ENCODE peak calls at places on chromosomes 6 and 20, in seven cellular contexts. One of them, this sample, is unnamed.

GRCh38 chr6:93104195-93104817 is 315.1 kb downstream of the EPHA7 start:
- DNase-seq in K562: no peak
- DNase-seq in Peyer's patch: no peak
- DNase-seq in uterus: no peak
- DNase-seq in ovary: no peak
- DNase-seq in prostate gland: no peak
- DNase-seq in breast epithelium: no peak
- DNase-seq in this sample: no peak

GRCh38 chr6:137968901-137969300 is 101.8 kb downstream of the TNFAIP3 start:
- DNase-seq in K562: peak
- DNase-seq in Peyer's patch: no peak
- DNase-seq in uterus: no peak
- DNase-seq in ovary: no peak
- DNase-seq in prostate gland: no peak
- DNase-seq in breast epithelium: no peak
- DNase-seq in this sample: no peak

GRCh38 chr6:31749301-31750036 is 9.7 kb downstream of the MSH5 start:
- DNase-seq in K562: no peak
- DNase-seq in Peyer's patch: no peak
- DNase-seq in uterus: no peak
- DNase-seq in ovary: no peak
- DNase-seq in prostate gland: no peak
- DNase-seq in breast epithelium: no peak
- DNase-seq in this sample: no peak

GRCh38 chr20:64129146-64129782 is 21.9 kb upstream of the NPBWR2 start:
- DNase-seq in K562: no peak
- DNase-seq in Peyer's patch: peak
- DNase-seq in uterus: no peak
- DNase-seq in ovary: no peak
- DNase-seq in prostate gland: no peak
- DNase-seq in breast epithelium: no peak
- DNase-seq in this sample: no peak

GRCh38 chr6:4948781-4949450 is 54.9 kb downstream of the RPP40 start:
- DNase-seq in K562: no peak
- DNase-seq in Peyer's patch: no peak
- DNase-seq in uterus: no peak
- DNase-seq in ovary: no peak
- DNase-seq in prostate gland: no peak
- DNase-seq in breast epithelium: no peak
- DNase-seq in this sample: no peak

GRCh38 chr6:134105903-134106302 is 53.5 kb upstream of the SLC2A12 start:
- DNase-seq in K562: no peak
- DNase-seq in Peyer's patch: no peak
- DNase-seq in uterus: no peak
- DNase-seq in ovary: no peak
- DNase-seq in prostate gland: no peak
- DNase-seq in breast epithelium: no peak
- DNase-seq in this sample: no peak

GRCh38 chr6:30974488-30975252 is 8.8 kb upstream of the MUC21 start:
- DNase-seq in K562: no peak
- DNase-seq in Peyer's patch: no peak
- DNase-seq in uterus: no peak
- DNase-seq in ovary: no peak
- DNase-seq in prostate gland: no peak
- DNase-seq in breast epithelium: no peak
- DNase-seq in this sample: no peak

GRCh38 chr6:113636357-113636824 is 220.8 kb upstream of the MARCKS start:
- DNase-seq in K562: no peak
- DNase-seq in Peyer's patch: no peak
- DNase-seq in uterus: no peak
- DNase-seq in ovary: no peak
- DNase-seq in prostate gland: no peak
- DNase-seq in breast epithelium: no peak
- DNase-seq in this sample: no peak

GRCh38 chr20:58903636-58904035 is 51.1 kb downstream of the GNAS start:
- DNase-seq in K562: no peak
- DNase-seq in Peyer's patch: no peak
- DNase-seq in uterus: no peak
- DNase-seq in ovary: no peak
- DNase-seq in prostate gland: no peak
- DNase-seq in breast epithelium: no peak
- DNase-seq in this sample: no peak

GRCh38 chr20:17727351-17727750 is 27.6 kb downstream of the BANF2 start:
- DNase-seq in K562: no peak
- DNase-seq in Peyer's patch: no peak
- DNase-seq in uterus: no peak
- DNase-seq in ovary: no peak
- DNase-seq in prostate gland: no peak
- DNase-seq in breast epithelium: no peak
- DNase-seq in this sample: no peak

GRCh38 chr6:131924881-131925474 is 26.2 kb downstream of the CCN2 start:
- DNase-seq in K562: no peak
- DNase-seq in Peyer's patch: no peak
- DNase-seq in uterus: no peak
- DNase-seq in ovary: no peak
- DNase-seq in prostate gland: no peak
- DNase-seq in breast epithelium: no peak
- DNase-seq in this sample: no peak

GRCh38 chr20:47508228-47508752 is 6.6 kb downstream of the NCOA3 start:
- DNase-seq in K562: no peak
- DNase-seq in Peyer's patch: no peak
- DNase-seq in uterus: no peak
- DNase-seq in ovary: no peak
- DNase-seq in prostate gland: no peak
- DNase-seq in breast epithelium: no peak
- DNase-seq in this sample: no peak

GRCh38 chr6:140809694-140810101 is 1323.0 kb upstream of the GJE1 start:
- DNase-seq in K562: no peak
- DNase-seq in Peyer's patch: no peak
- DNase-seq in uterus: no peak
- DNase-seq in ovary: no peak
- DNase-seq in prostate gland: no peak
- DNase-seq in breast epithelium: no peak
- DNase-seq in this sample: no peak

GRCh38 chr20:18101125-18101820 is 36.4 kb upstream of the KAT14 start:
- DNase-seq in K562: no peak
- DNase-seq in Peyer's patch: no peak
- DNase-seq in uterus: no peak
- DNase-seq in ovary: no peak
- DNase-seq in prostate gland: no peak
- DNase-seq in breast epithelium: no peak
- DNase-seq in this sample: no peak

GRCh38 chr6:70298070-70298469 is 4.8 kb downstream of the COL9A1 start:
- DNase-seq in K562: no peak
- DNase-seq in Peyer's patch: no peak
- DNase-seq in uterus: no peak
- DNase-seq in ovary: no peak
- DNase-seq in prostate gland: no peak
- DNase-seq in breast epithelium: no peak
- DNase-seq in this sample: no peak

GRCh38 chr6:37680668-37681067 is 17.0 kb downstream of the MDGA1 start:
- DNase-seq in K562: no peak
- DNase-seq in Peyer's patch: no peak
- DNase-seq in uterus: no peak
- DNase-seq in ovary: no peak
- DNase-seq in prostate gland: no peak
- DNase-seq in breast epithelium: no peak
- DNase-seq in this sample: peak

GRCh38 chr6:10401632-10402223 is 13.1 kb downstream of the TFAP2A start:
- DNase-seq in K562: no peak
- DNase-seq in Peyer's patch: no peak
- DNase-seq in uterus: no peak
- DNase-seq in ovary: no peak
- DNase-seq in prostate gland: no peak
- DNase-seq in breast epithelium: no peak
- DNase-seq in this sample: no peak
- H3K27ac ChIP-seq in K562: peak
- H3K27ac ChIP-seq in Peyer's patch: no peak
- H3K27ac ChIP-seq in uterus: no peak
- H3K27ac ChIP-seq in ovary: no peak
- H3K27ac ChIP-seq in prostate gland: no peak
- H3K27ac ChIP-seq in breast epithelium: peak
- H3K27ac ChIP-seq in this sample: no peak

DNA sequence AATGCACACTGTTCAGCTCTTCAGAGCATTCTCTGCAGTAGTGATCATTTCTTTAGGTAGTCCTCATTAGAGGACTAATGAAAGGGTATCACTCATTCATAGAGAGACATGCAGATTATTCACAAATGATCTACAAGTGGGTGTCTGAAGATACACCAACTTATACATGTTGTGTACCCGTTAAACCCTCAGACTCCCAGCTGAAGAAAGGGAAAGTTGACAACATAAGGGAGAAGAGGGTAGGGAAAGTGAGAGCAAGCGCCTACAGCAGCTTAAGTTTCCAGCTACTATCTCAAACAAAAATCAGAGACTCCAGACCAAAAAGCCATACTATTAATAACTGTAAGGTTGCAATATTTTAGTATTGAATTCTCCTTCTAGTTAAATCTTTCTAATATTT is 37.1 kb downstream of the FAXC start:
- DNase-seq in K562: no peak
- DNase-seq in Peyer's patch: no peak
- DNase-seq in uterus: no peak
- DNase-seq in ovary: no peak
- DNase-seq in prostate gland: no peak
- DNase-seq in breast epithelium: no peak
- DNase-seq in this sample: no peak
- TF ChIP-seq CTCF in K562: no peak
- TF ChIP-seq CTCF in Peyer's patch: no peak
- TF ChIP-seq CTCF in uterus: no peak
- TF ChIP-seq CTCF in ovary: no peak
- TF ChIP-seq CTCF in prostate gland: no peak
- TF ChIP-seq CTCF in breast epithelium: no peak
- TF ChIP-seq CTCF in this sample: no peak

GRCh38 chr6:158220786-158221442 is 52.8 kb downstream of the GTF2H5 start:
- DNase-seq in K562: peak
- DNase-seq in Peyer's patch: peak
- DNase-seq in uterus: peak
- DNase-seq in ovary: peak
- DNase-seq in prostate gland: peak
- DNase-seq in breast epithelium: peak
- DNase-seq in this sample: peak
- TF ChIP-seq POLR2A in K562: no peak
- TF ChIP-seq POLR2A in Peyer's patch: no peak
- TF ChIP-seq POLR2A in uterus: no peak
- TF ChIP-seq POLR2A in ovary: no peak
- TF ChIP-seq POLR2A in prostate gland: no peak
- TF ChIP-seq POLR2A in breast epithelium: no peak
- TF ChIP-seq POLR2A in this sample: no peak

DNA sequence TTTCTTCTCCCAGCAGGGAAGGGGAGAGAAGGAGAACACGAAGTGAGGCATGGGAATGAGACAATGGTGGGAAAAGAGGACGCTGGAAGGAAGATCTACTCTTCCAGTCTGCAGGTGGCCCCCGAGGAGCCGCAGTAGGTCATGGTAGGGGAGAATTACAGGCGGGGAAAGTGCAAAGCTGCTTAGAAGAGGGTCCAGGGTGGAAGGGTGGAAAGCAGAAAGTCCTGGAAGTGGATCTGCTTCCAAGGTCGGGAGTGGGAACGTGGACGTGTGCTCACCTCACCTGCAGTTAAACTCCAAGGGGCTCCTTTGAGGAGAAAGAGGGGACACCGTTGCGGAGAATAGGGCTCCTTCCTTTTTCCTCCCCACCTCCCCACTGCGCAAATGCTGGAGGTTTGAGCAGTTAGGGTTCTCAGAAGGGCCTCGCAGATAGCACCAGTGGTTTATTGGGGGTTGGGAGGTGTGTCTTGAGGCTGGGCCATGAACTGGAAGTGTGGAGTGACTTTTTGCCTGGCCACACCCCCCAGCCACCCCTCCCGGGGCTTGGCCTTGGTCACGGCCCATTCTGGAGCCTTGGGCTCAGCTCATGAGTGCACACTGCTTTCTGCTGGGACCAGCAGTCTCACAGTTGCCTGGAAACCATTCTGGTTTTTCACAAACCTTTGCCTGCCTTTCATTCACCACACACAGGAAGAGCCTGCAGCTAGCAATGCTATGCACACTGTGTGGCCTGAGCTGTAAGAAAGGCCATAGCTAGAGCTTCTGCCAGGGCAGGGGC is 100.4 kb upstream of the MLN start:
- DNase-seq in K562: peak
- DNase-seq in Peyer's patch: peak
- DNase-seq in uterus: no peak
- DNase-seq in ovary: no peak
- DNase-seq in prostate gland: no peak
- DNase-seq in breast epithelium: no peak
- DNase-seq in this sample: peak
- H3K27ac ChIP-seq in K562: peak
- H3K27ac ChIP-seq in Peyer's patch: peak
- H3K27ac ChIP-seq in uterus: no peak
- H3K27ac ChIP-seq in ovary: no peak
- H3K27ac ChIP-seq in prostate gland: no peak
- H3K27ac ChIP-seq in breast epithelium: no peak
- H3K27ac ChIP-seq in this sample: no peak

DNA sequence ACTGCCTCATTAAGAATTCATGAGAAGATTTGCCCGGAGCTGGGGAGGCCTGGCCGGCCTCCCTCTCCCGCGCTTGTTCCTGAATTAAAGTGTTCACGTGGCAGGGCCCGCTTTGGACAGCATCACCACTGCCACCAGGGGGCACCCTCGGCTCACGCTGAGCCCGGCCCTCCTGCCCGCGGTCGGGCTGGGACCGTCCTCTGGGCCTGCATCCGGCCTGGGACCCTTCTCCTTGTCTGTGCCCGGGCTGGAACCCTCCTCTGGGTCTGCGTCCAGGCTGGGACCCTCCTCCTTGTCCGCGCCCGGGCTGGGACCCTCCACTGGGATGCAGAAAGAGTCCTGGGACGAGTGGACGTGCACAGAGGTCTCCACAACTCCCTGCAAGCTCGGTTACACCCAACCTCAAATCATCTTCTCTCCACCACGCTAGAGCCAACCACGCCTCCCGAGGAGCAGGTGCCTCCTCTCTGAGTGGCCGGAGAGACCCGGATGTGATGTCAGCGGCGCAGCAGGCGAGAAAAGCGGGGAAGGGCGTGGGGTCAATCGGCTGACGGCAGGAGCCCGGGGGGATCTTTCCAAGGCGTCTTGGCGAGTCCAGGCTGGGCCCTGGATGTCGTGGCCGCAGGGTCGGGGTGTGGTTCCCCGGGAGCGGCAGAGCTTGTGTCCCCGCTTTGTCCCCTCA is 50.9 kb upstream of the DACT2 start:
- DNase-seq in K562: peak
- DNase-seq in Peyer's patch: peak
- DNase-seq in uterus: peak
- DNase-seq in ovary: peak
- DNase-seq in prostate gland: peak
- DNase-seq in breast epithelium: peak
- DNase-seq in this sample: peak
- TF ChIP-seq CTCF in K562: peak
- TF ChIP-seq CTCF in Peyer's patch: peak
- TF ChIP-seq CTCF in uterus: peak
- TF ChIP-seq CTCF in ovary: peak
- TF ChIP-seq CTCF in prostate gland: peak
- TF ChIP-seq CTCF in breast epithelium: peak
- TF ChIP-seq CTCF in this sample: peak

GRCh38 chr6:28104392-28105250 is 19.8 kb upstream of the ZSCAN16 start:
- DNase-seq in K562: peak
- DNase-seq in Peyer's patch: peak
- DNase-seq in uterus: peak
- DNase-seq in ovary: peak
- DNase-seq in prostate gland: peak
- DNase-seq in breast epithelium: peak
- DNase-seq in this sample: peak
- TF ChIP-seq POLR2A in K562: peak
- TF ChIP-seq POLR2A in Peyer's patch: peak
- TF ChIP-seq POLR2A in uterus: peak
- TF ChIP-seq POLR2A in ovary: peak
- TF ChIP-seq POLR2A in prostate gland: peak
- TF ChIP-seq POLR2A in breast epithelium: peak
- TF ChIP-seq POLR2A in this sample: peak

GRCh38 chr6:105791569-105792318 is 294.4 kb upstream of the PRDM1 start:
- DNase-seq in K562: no peak
- DNase-seq in Peyer's patch: no peak
- DNase-seq in uterus: no peak
- DNase-seq in ovary: no peak
- DNase-seq in prostate gland: no peak
- DNase-seq in breast epithelium: no peak
- DNase-seq in this sample: no peak
- H3K27ac ChIP-seq in K562: no peak
- H3K27ac ChIP-seq in Peyer's patch: no peak
- H3K27ac ChIP-seq in uterus: no peak
- H3K27ac ChIP-seq in ovary: no peak
- H3K27ac ChIP-seq in prostate gland: no peak
- H3K27ac ChIP-seq in breast epithelium: no peak
- H3K27ac ChIP-seq in this sample: no peak

This sample was measured in upper lobe of left lung.